ENCODE peak calls at places on chromosomes 3 and 15, in eight cellular contexts. M is fibroblast of lung, S is SJSA1, O is transverse colon, K is right cardiac atrium, H is cardiac muscle cell, V is aorta, N is heart right ventricle. Y is an unnamed sample. For H3K27me3, the result is how much of the 10 kb centered on the place peaks cover.

GRCh38 chr3:138949445-138950005 is 2.5 kb downstream of the FOXL2NB start:
- DNase-seq in O (no peak), N (no peak), K (no peak), V (peak), M (no peak), S (no peak), H (no peak), Y (no peak)

GRCh38 chr15:51580982-51581381 is 41.6 kb downstream of the DMXL2 start:
- DNase-seq in K (no peak), H (no peak), N (no peak), M (no peak), V (no peak), O (no peak), S (no peak), Y (no peak)

GRCh38 chr3:186053954-186054353 is 54.9 kb downstream of the ETV5 start:
- DNase-seq in N (no peak), S (no peak), O (no peak), K (no peak), M (peak), H (no peak), V (no peak), Y (peak)

GRCh38 chr3:30368978-30369377 is 237.4 kb upstream of the TGFBR2 start:
- DNase-seq in H (peak), K (no peak), N (no peak), M (peak), S (no peak), O (no peak), V (no peak), Y (peak)

GRCh38 chr3:141681390-141681780 is 56.7 kb upstream of the RNF7 start:
- DNase-seq in N (no peak), H (no peak), K (no peak), M (peak), S (no peak), V (no peak), O (no peak), Y (no peak)

GRCh38 chr15:38624248-38625214 is 59.9 kb upstream of the RASGRP1 start:
- DNase-seq in S (no peak), O (no peak), N (no peak), H (peak), V (no peak), K (peak), M (no peak), Y (no peak)

GRCh38 chr3:9862391-9863235 is 17.4 kb downstream of the CIDEC start:
- DNase-seq in M (peak), S (no peak), K (peak), V (peak), O (peak), N (peak), H (peak), Y (no peak)

GRCh38 chr15:28456476-28457395 is 76.0 kb downstream of the GOLGA8G start:
- DNase-seq in N (no peak), V (peak), M (no peak), S (no peak), O (no peak), H (no peak), K (peak), Y (peak)

GRCh38 chr3:185756477-185756876 is 68.4 kb downstream of the IGF2BP2 start:
- DNase-seq in V (no peak), K (no peak), O (no peak), N (no peak), S (no peak), M (no peak), H (no peak), Y (no peak)

GRCh38 chr3:44926172-44926571 is 49.8 kb downstream of the ZDHHC3 start:
- DNase-seq in M (no peak), K (no peak), O (no peak), V (no peak), S (no peak), N (no peak), H (no peak), Y (no peak)

GRCh38 chr3:186514296-186515002 is 29.7 kb downstream of the CRYGS start:
- DNase-seq in K (no peak), S (no peak), N (no peak), M (no peak), V (no peak), O (no peak), H (no peak), Y (no peak)

GRCh38 chr15:83310521-83311456 is 26.3 kb upstream of the BNC1 start:
- DNase-seq in S (no peak), N (no peak), V (no peak), K (no peak), H (peak), M (peak), O (no peak), Y (no peak)

GRCh38 chr3:190307164-190307545 is 15.1 kb downstream of the CLDN1 start:
- DNase-seq in N (no peak), K (no peak), O (no peak), M (no peak), S (no peak), V (no peak), H (no peak), Y (no peak)

GRCh38 chr3:74054566-74054965 is 429.8 kb upstream of the PDZRN3 start:
- DNase-seq in O (no peak), V (no peak), K (no peak), N (no peak), H (no peak), S (no peak), M (no peak), Y (no peak)

GRCh38 chr3:186536883-186537553 is 7.2 kb downstream of the CRYGS start:
- DNase-seq in M (peak), S (no peak), N (no peak), O (no peak), V (no peak), K (no peak), H (peak), Y (peak)

GRCh38 chr3:122021811-122022401 is at the start of gene ILDR1:
- DNase-seq in H (no peak), V (no peak), N (no peak), O (peak), S (no peak), M (no peak), K (no peak), Y (no peak)

GRCh38 chr3:8371955-8372600 is 129.5 kb upstream of the LMCD1 start:
- DNase-seq in N (no peak), M (no peak), O (no peak), S (no peak), H (peak), V (no peak), K (peak), Y (no peak)

GRCh38 chr15:68337826-68338225 is 60.3 kb downstream of the FEM1B start:
- DNase-seq in H (no peak), S (no peak), N (no peak), V (peak), K (no peak), M (no peak), O (no peak), Y (no peak)

GRCh38 chr3:43097681-43098080 is 8.2 kb downstream of the POMGNT2 start:
- DNase-seq in V (no peak), H (no peak), O (no peak), N (no peak), M (no peak), K (peak), S (no peak), Y (no peak)

GRCh38 chr3:134874737-134875413 is 79.8 kb downstream of the EPHB1 start:
- DNase-seq in N (no peak), V (no peak), O (no peak), S (no peak), M (peak), K (no peak), H (no peak), Y (no peak)

GRCh38 chr3:50275160-50275995 is 3.5 kb upstream of the LSMEM2 start:
- DNase-seq in M (no peak), K (peak), S (no peak), N (no peak), O (no peak), V (no peak), H (no peak), Y (no peak)

GRCh38 chr3:45826908-45827307 is 15.0 kb downstream of the LZTFL1 start:
- DNase-seq in V (no peak), S (no peak), O (no peak), M (no peak), N (no peak), H (no peak), K (no peak), Y (no peak)

GRCh38 chr3:55682461-55682860 is 195.4 kb upstream of the WNT5A start:
- DNase-seq in H (no peak), O (no peak), V (no peak), S (no peak), K (no peak), N (no peak), M (no peak), Y (no peak)

GRCh38 chr15:85625856-85626255 is 168.9 kb downstream of the KLHL25 start:
- DNase-seq in S (no peak), H (peak), N (no peak), V (no peak), K (no peak), O (no peak), M (peak), Y (peak)

GRCh38 chr3:128554100-128554464 is 61.1 kb upstream of the GATA2 start:
- DNase-seq in S (peak), N (no peak), V (peak), H (peak), M (peak), O (no peak), K (no peak), Y (peak)

GRCh38 chr15:39344662-39345141 is 236.2 kb upstream of the THBS1 start:
- DNase-seq in H (no peak), O (no peak), S (no peak), V (no peak), N (no peak), M (no peak), K (no peak), Y (no peak)

GRCh38 chr3:123907720-123908119 is 23.6 kb upstream of the MYLK start:
- DNase-seq in V (no peak), S (no peak), K (no peak), O (no peak), H (no peak), N (no peak), M (no peak), Y (no peak)

GRCh38 chr15:55959744-55960143 is 33.7 kb downstream of the NEDD4 start:
- DNase-seq in O (no peak), M (peak), K (no peak), V (no peak), H (no peak), S (no peak), N (no peak), Y (peak)

GRCh38 chr15:74176262-74177208 is 3.0 kb downstream of the ISLR start:
- DNase-seq in N (no peak), V (peak), S (no peak), M (no peak), H (no peak), O (no peak), K (no peak), Y (no peak)

GRCh38 chr3:193930247-193930646 is 205.7 kb upstream of the HES1 start:
- DNase-seq in S (no peak), H (no peak), M (no peak), V (no peak), K (no peak), O (no peak), N (no peak), Y (no peak)

GRCh38 chr3:14363379-14363778 is 39.0 kb upstream of the SLC6A6 start:
- DNase-seq in H (no peak), V (no peak), S (no peak), N (no peak), M (no peak), O (no peak), K (no peak), Y (no peak)

GRCh38 chr3:14363976-14364375 is 38.4 kb upstream of the SLC6A6 start:
- DNase-seq in M (peak), K (no peak), O (no peak), S (peak), H (no peak), N (no peak), V (no peak), Y (peak)

GRCh38 chr3:14366233-14366632 is 36.2 kb upstream of the SLC6A6 start:
- DNase-seq in V (no peak), H (no peak), M (no peak), N (no peak), S (no peak), O (no peak), K (peak), Y (no peak)

GRCh38 chr3:14362890-14363289 is 39.5 kb upstream of the SLC6A6 start:
- DNase-seq in N (no peak), O (no peak), S (no peak), M (no peak), K (no peak), H (no peak), V (no peak), Y (no peak)

GRCh38 chr3:14364580-14365292 is 37.7 kb upstream of the SLC6A6 start:
- DNase-seq in M (no peak), V (no peak), K (no peak), O (no peak), S (no peak), N (no peak), H (no peak), Y (no peak)
- H3K27me3 ChIP-seq in M (under half), V (under half), K (under half), O (under half), S (under half), N (under half), H (under half), Y (under half)

DNA sequence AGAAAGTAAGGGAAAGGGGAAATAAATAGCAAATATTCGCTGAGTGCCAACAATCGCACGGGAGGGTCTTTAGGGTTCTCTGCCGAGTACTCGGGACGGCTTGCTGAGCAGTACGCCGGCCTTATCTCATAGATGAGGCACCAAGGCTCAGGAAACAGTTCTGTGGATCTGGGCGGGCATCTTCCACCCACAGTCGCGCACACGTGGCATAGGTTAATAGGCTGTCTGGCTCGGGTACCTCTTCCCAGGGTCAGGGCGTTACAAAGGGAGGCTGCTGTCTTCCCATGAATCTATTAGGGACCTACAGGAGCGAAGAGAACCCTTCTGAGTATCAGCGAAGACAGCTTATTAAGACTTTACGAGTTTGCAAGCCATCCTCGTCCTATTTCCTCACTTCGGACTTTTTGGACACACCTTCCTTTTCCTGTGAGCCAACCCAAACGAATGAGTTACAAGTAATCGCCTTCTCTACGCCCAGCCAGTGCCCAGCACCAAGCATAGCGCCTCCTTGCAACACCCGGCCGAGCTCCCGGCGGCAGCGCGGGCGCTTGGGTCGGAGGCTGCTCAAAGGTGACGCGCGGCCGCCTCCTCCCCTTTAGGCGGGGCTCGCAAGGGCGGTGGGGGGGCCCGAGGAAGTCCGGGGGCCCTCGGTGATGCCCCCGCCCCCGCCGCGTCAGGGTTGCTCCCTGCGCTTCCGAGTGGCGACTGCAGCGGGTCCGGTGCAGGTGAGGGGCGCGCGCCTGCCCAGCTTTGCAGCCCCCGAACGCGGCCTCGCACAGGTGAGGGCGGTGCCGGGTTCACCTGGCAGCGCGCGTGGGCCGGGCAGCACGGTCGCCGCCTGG is at the start of gene MCTP2:
- DNase-seq in O (peak), H (peak), S (peak), V (peak), M (peak), K (peak), N (peak), Y (peak)
- H3K27me3 ChIP-seq in O (under half), H (half or more), S (under half), V (under half), M (under half), K (under half), N (under half), Y (under half)

GRCh38 chr15:59993041-59993750 is 10.9 kb upstream of the FOXB1 start:
- DNase-seq in M (no peak), H (no peak), O (no peak), V (peak), K (no peak), S (no peak), N (no peak), Y (no peak)

GRCh38 chr15:59995568-59996349 is 8.4 kb upstream of the FOXB1 start:
- DNase-seq in V (no peak), N (no peak), H (no peak), O (no peak), M (no peak), S (no peak), K (no peak), Y (no peak)

GRCh38 chr15:59996498-59997041 is 7.5 kb upstream of the FOXB1 start:
- DNase-seq in K (no peak), H (no peak), M (no peak), V (no peak), S (no peak), N (no peak), O (no peak), Y (no peak)

GRCh38 chr15:59993950-59994401 is 10.1 kb upstream of the FOXB1 start:
- DNase-seq in M (no peak), S (no peak), O (no peak), N (no peak), H (no peak), V (peak), K (no peak), Y (no peak)

GRCh38 chr15:59994855-59995557 is 9.1 kb upstream of the FOXB1 start:
- DNase-seq in K (peak), N (no peak), M (no peak), S (no peak), H (no peak), V (no peak), O (no peak), Y (no peak)
- H3K27me3 ChIP-seq in K (under half), N (half or more), M (half or more), S (half or more), H (half or more), V (under half), O (half or more), Y (half or more)

DNA sequence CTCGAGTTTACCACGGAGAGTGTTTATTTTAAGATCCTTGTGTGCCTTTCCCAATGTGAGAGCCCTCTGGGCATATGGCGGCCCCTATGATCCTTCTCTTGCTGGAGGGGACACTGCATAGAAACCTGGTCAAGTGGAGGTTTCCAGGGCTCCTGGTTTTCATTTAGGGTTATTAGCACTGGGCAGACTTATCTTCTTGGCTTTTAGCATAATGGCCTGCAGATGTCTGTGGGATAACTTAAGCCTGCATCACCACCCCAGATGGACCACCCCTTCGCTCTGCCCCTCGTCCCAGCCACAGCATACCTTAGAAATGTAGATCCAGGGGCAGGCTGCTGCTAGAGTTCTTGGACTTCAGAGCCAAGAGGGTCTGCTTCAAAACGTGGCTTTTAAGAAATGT is 340.3 kb upstream of the CTDSPL start:
- DNase-seq in S (no peak), H (no peak), K (no peak), N (no peak), V (no peak), O (no peak), M (no peak), Y (no peak)
- H3K27me3 ChIP-seq in S (under half), H (under half), K (under half), N (under half), V (under half), O (under half), M (under half), Y (under half)

GRCh38 chr15:41512078-41512394 is 1.6 kb downstream of the LTK start:
- DNase-seq in O (peak), H (no peak), K (no peak), N (no peak), V (no peak), M (no peak), S (no peak), Y (no peak)
- H3K27me3 ChIP-seq in O (under half), H (half or more), K (under half), N (under half), V (under half), M (under half), S (under half), Y (under half)

Y was measured in IMR-90.